ENCODE peak calls at places on chromosomes 6 and 20, in nine cellular contexts. U is small intestine, I is KBM-7, F is AG10803, K is NCI-H69, B is ELR, S is NCI-H1436 treated with DMSO at 0.1 percent for 48 hours, P is SIG-M5, Q is CD14-positive monocyte. X is an unnamed sample.

GRCh38 chr6:157456524-157456829 is 75.5 kb downstream of the ZDHHC14 start:
- DNase-seq in U (no peak), I (peak; percentile 71), F (no peak), K (no peak), B (no peak), S (no peak), P (no peak), Q (no peak), X (no peak)

GRCh38 chr20:25468126-25469075 is 60.9 kb downstream of the GINS1 start:
- DNase-seq in U (no peak), I (no peak), F (no peak), K (no peak), B (no peak), S (no peak), P (no peak), Q (no peak), X (no peak)

GRCh38 chr6:1619666-1620503 is 10.2 kb downstream of the FOXC1 start:
- DNase-seq in U (no peak), I (no peak), F (no peak), K (no peak), B (no peak), S (no peak), P (no peak), Q (no peak), X (no peak)

GRCh38 chr20:42792052-42792451 is 397.7 kb downstream of the PTPRT start:
- DNase-seq in U (no peak), I (no peak), F (no peak), K (no peak), B (no peak), S (no peak), P (no peak), Q (no peak), X (no peak)

GRCh38 chr6:146990284-146990683 is 213.9 kb upstream of the STXBP5 start:
- DNase-seq in U (no peak), I (no peak), F (peak; percentile 75), K (no peak), B (peak; percentile 51), S (no peak), P (no peak), Q (no peak), X (no peak)

GRCh38 chr20:32820698-32821378 is 1.1 kb downstream of the MAPRE1 start:
- DNase-seq in U (no peak), I (no peak), F (peak; percentile 11), K (no peak), B (no peak), S (no peak), P (no peak), Q (no peak), X (no peak)

GRCh38 chr20:11895832-11896484 is 21.7 kb upstream of the BTBD3 start:
- DNase-seq in U (no peak), I (no peak), F (no peak), K (no peak), B (no peak), S (no peak), P (no peak), Q (no peak), X (no peak)

GRCh38 chr6:90249044-90249443 is 47.6 kb downstream of the BACH2 start:
- DNase-seq in U (no peak), I (no peak), F (no peak), K (no peak), B (peak; percentile 20), S (no peak), P (no peak), Q (no peak), X (no peak)

GRCh38 chr20:6178537-6178936 is 55.7 kb upstream of the FERMT1 start:
- DNase-seq in U (peak; percentile 47), I (peak; percentile 9), F (peak; percentile 24), K (peak; percentile 73), B (peak; percentile 24), S (no peak), P (no peak), Q (no peak), X (no peak)

GRCh38 chr20:61442718-61443117 is 190.7 kb downstream of the CDH4 start:
- DNase-seq in U (no peak), I (no peak), F (no peak), K (no peak), B (no peak), S (no peak), P (no peak), Q (no peak), X (no peak)

GRCh38 chr6:80605165-80605989 is 498.9 kb downstream of the BCKDHB start:
- DNase-seq in U (peak; percentile 43), I (peak; percentile 62), F (peak; percentile 25), K (peak; percentile 67), B (peak; percentile 74), S (no peak), P (no peak), Q (no peak), X (no peak)

GRCh38 chr6:133980168-133980567 is 27.1 kb downstream of the TBPL1 start:
- DNase-seq in U (no peak), I (no peak), F (no peak), K (peak; percentile 19), B (no peak), S (no peak), P (no peak), Q (no peak), X (no peak)

GRCh38 chr20:47490795-47491194 is 10.9 kb upstream of the NCOA3 start:
- DNase-seq in U (no peak), I (peak; percentile 65), F (no peak), K (no peak), B (no peak), S (no peak), P (no peak), Q (no peak), X (no peak)

GRCh38 chr6:148689168-148689567 is 57.7 kb upstream of the UST start:
- DNase-seq in U (no peak), I (no peak), F (no peak), K (no peak), B (peak; percentile 24), S (no peak), P (no peak), Q (no peak), X (no peak)

GRCh38 chr20:24948939-24949679 is at the start of gene CST7:
- DNase-seq in U (peak; percentile 77), I (peak; percentile 91), F (no peak), K (no peak), B (peak; percentile 22), S (no peak), P (peak; percentile 82), Q (peak; percentile 69), X (no peak)

GRCh38 chr20:20215976-20216727 is 151.8 kb upstream of the INSM1 start:
- DNase-seq in U (peak; percentile 7), I (no peak), F (no peak), K (peak; percentile 99), B (no peak), S (peak; percentile 62), P (no peak), Q (no peak), X (no peak)

GRCh38 chr6:134962421-134962820 is 12.5 kb upstream of the ALDH8A1 start:
- DNase-seq in U (no peak), I (no peak), F (no peak), K (no peak), B (no peak), S (no peak), P (no peak), Q (no peak), X (no peak)

GRCh38 chr6:166775180-166775922 is 148.3 kb upstream of the RPS6KA2 start:
- DNase-seq in U (peak; percentile 67), I (peak; percentile 71), F (peak; percentile 72), K (peak; percentile 77), B (peak; percentile 71), S (no peak), P (no peak), Q (peak; percentile 60), X (peak; percentile 45)

GRCh38 chr6:148524509-148524908 is 181.9 kb downstream of the SASH1 start:
- DNase-seq in U (no peak), I (no peak), F (peak; percentile 86), K (no peak), B (peak; percentile 90), S (no peak), P (no peak), Q (no peak), X (no peak)

GRCh38 chr20:10093087-10093591 is 58.4 kb downstream of the ANKEF1 start:
- DNase-seq in U (no peak), I (no peak), F (peak; percentile 72), K (peak; percentile 85), B (peak; percentile 92), S (no peak), P (no peak), Q (no peak), X (no peak)

GRCh38 chr6:110541701-110542309 is 65.4 kb upstream of the SLC22A16 start:
- DNase-seq in U (no peak), I (no peak), F (peak; percentile 44), K (no peak), B (no peak), S (no peak), P (no peak), Q (no peak), X (no peak)

GRCh38 chr6:69825904-69826303 is 29.1 kb upstream of the LMBRD1 start:
- DNase-seq in U (no peak), I (no peak), F (peak; percentile 20), K (no peak), B (peak; percentile 7), S (no peak), P (no peak), Q (no peak), X (no peak)

GRCh38 chr20:16760431-16761304 is 12.5 kb downstream of the OTOR start:
- DNase-seq in U (no peak), I (no peak), F (no peak), K (no peak), B (no peak), S (no peak), P (no peak), Q (no peak), X (no peak)

GRCh38 chr6:55669133-55669532 is 90.1 kb upstream of the HMGCLL1 start:
- DNase-seq in U (no peak), I (no peak), F (no peak), K (no peak), B (no peak), S (no peak), P (no peak), Q (no peak), X (no peak)

GRCh38 chr20:43955244-43956191 is 40.9 kb downstream of the TOX2 start:
- DNase-seq in U (peak; percentile 62), I (peak; percentile 28), F (peak; percentile 97), K (no peak), B (peak; percentile 99), S (no peak), P (peak; percentile 54), Q (peak; percentile 72), X (no peak)

GRCh38 chr6:41027799-41028617 is 11.0 kb downstream of the UNC5CL start:
- DNase-seq in U (peak; percentile 46), I (peak; percentile 96), F (peak; percentile 54), K (peak; percentile 72), B (peak; percentile 71), S (no peak), P (no peak), Q (peak; percentile 70), X (peak; percentile 78)

GRCh38 chr20:37349517-37350491 is 3.9 kb downstream of the SRC start:
- DNase-seq in U (peak; percentile 49), I (no peak), F (peak; percentile 34), K (no peak), B (no peak), S (no peak), P (no peak), Q (peak; percentile 82), X (no peak)

GRCh38 chr6:27897580-27898206 is 14.5 kb downstream of the OR2B2 start:
- DNase-seq in U (no peak), I (no peak), F (no peak), K (no peak), B (no peak), S (no peak), P (no peak), Q (no peak), X (no peak)

GRCh38 chr6:17505767-17506280 is 94.3 kb upstream of the FAM8A1 start:
- DNase-seq in U (no peak), I (no peak), F (peak; percentile 65), K (no peak), B (peak; percentile 66), S (no peak), P (no peak), Q (no peak), X (no peak)

GRCh38 chr20:39897781-39898466 is 791.1 kb downstream of the MAFB start:
- DNase-seq in U (no peak), I (no peak), F (peak; percentile 72), K (no peak), B (peak; percentile 29), S (no peak), P (no peak), Q (no peak), X (no peak)

GRCh38 chr6:170434114-170434820 is 118.8 kb downstream of the PSMB1 start:
- DNase-seq in U (no peak), I (no peak), F (no peak), K (peak; percentile 19), B (no peak), S (no peak), P (no peak), Q (no peak), X (no peak)

X was measured in frontal cortex.